ENCODE peak calls at places on chromosome 20, in five cellular contexts. Z, R, K, D and X are unnamed samples.

GRCh38 chr20:17616480-17617211 is 46.8 kb downstream of the DSTN start:
- DNase-seq in R (no peak), Z (no peak), K (no peak), D (no peak), X (no peak)

GRCh38 chr20:10864076-10864672 is 190.4 kb upstream of the JAG1 start:
- DNase-seq in K (no peak), Z (peak), D (peak), R (peak), X (peak)

GRCh38 chr20:48769111-48769879 is 58.5 kb downstream of the PREX1 start:
- DNase-seq in Z (no peak), D (no peak), K (peak), R (no peak), X (no peak)

GRCh38 chr20:57022306-57022705 is 244.1 kb downstream of the BMP7 start:
- DNase-seq in Z (no peak), K (no peak), D (no peak), R (no peak), X (no peak)

GRCh38 chr20:15045246-15045645 is 707.8 kb upstream of the FLRT3 start:
- DNase-seq in D (no peak), Z (peak), R (no peak), K (no peak), X (no peak)

GRCh38 chr20:41249371-41249770 is 68.2 kb downstream of the ZHX3 start:
- DNase-seq in Z (peak), K (peak), R (no peak), D (peak), X (no peak)

GRCh38 chr20:2747676-2748235 is 52.7 kb downstream of the CPXM1 start:
- DNase-seq in Z (no peak), D (no peak), K (no peak), R (no peak), X (no peak)

GRCh38 chr20:16388731-16389130 is 184.5 kb downstream of the KIF16B start:
- DNase-seq in K (no peak), D (no peak), R (no peak), Z (no peak), X (no peak)

GRCh38 chr20:5845686-5846651 is 95.8 kb downstream of the SHLD1 start:
- DNase-seq in Z (peak), R (peak), K (no peak), D (no peak), X (no peak)

GRCh38 chr20:25480156-25480555 is 72.7 kb downstream of the GINS1 start:
- DNase-seq in K (no peak), R (no peak), Z (no peak), D (no peak), X (no peak)

GRCh38 chr20:25148181-25148981 is 47.1 kb upstream of the ENTPD6 start:
- DNase-seq in Z (peak), R (no peak), K (peak), D (no peak), X (peak)